ENCODE peak calls at places on chromosomes 16 and 17, in four cellular contexts. H is stomach; Q is OCI-LY7; U is CD8-positive, alpha-beta memory T cell. Z is an unnamed sample.

GRCh38 chr17:72614476-72614870 is 478.0 kb downstream of the SLC39A11 start:
- DNase-seq in H (no peak), U (no peak), Q (no peak), Z (no peak)

GRCh38 chr16:82744958-82745357 is 118.2 kb downstream of the CDH13 start:
- DNase-seq in U (no peak), H (no peak), Q (no peak), Z (no peak)

GRCh38 chr16:9075299-9076071 is 16.0 kb upstream of the HAPSTR1 start:
- DNase-seq in U (no peak), H (no peak), Q (no peak), Z (no peak)

GRCh38 chr16:54050281-54051210 is 236.0 kb downstream of the IRX3 start:
- DNase-seq in H (no peak), Q (no peak), U (no peak), Z (no peak)

GRCh38 chr16:910181-910580 is 60.6 kb downstream of the LMF1 start:
- DNase-seq in Q (no peak), H (no peak), U (no peak), Z (no peak)

GRCh38 chr17:17931159-17931558 is 41.0 kb downstream of the TOM1L2 start:
- DNase-seq in Q (no peak), H (no peak), U (no peak), Z (no peak)

GRCh38 chr17:59427425-59427921 is 96.0 kb downstream of the YPEL2 start:
- DNase-seq in H (no peak), Q (no peak), U (no peak), Z (no peak)

GRCh38 chr17:21036361-21036881 is 6.4 kb downstream of the USP22 start:
- DNase-seq in Q (peak; percentile 21), H (no peak), U (no peak), Z (no peak)

GRCh38 chr16:84482001-84482891 is 22.2 kb downstream of the MEAK7 start:
- DNase-seq in U (no peak), H (peak; percentile 21), Q (no peak), Z (no peak)

GRCh38 chr16:72124761-72125634 is 31.4 kb downstream of the DHX38 start:
- DNase-seq in Q (peak; percentile 66), U (peak; percentile 64), H (peak; percentile 68), Z (peak; percentile 67)

GRCh38 chr17:21127508-21128077 is 829 bp downstream of the DHRS7B start:
- DNase-seq in H (no peak), Q (no peak), U (no peak), Z (no peak)

GRCh38 chr17:37570527-37571093 is 38.6 kb downstream of the SYNRG start:
- DNase-seq in H (peak; percentile 48), Q (peak; percentile 57), U (peak; percentile 50), Z (no peak)

GRCh38 chr16:74841469-74841868 is 66.8 kb upstream of the FA2H start:
- DNase-seq in Q (no peak), H (no peak), U (no peak), Z (no peak)

GRCh38 chr16:90008708-90009145 is 10.5 kb downstream of the DBNDD1 start:
- DNase-seq in U (peak; percentile 81), Q (peak; percentile 81), H (no peak), Z (no peak)

GRCh38 chr17:3935825-3936355 is 19.6 kb upstream of the P2RX1 start:
- DNase-seq in U (no peak), H (no peak), Q (no peak), Z (no peak)

GRCh38 chr17:73248532-73248931 is 13.1 kb downstream of the CPSF4L start:
- DNase-seq in Q (no peak), U (no peak), H (no peak), Z (no peak)

GRCh38 chr16:2813661-2814288 is 3.3 kb upstream of the PRSS21 start:
- DNase-seq in H (no peak), Q (no peak), U (peak; percentile 21), Z (peak; percentile 43)

DNA sequence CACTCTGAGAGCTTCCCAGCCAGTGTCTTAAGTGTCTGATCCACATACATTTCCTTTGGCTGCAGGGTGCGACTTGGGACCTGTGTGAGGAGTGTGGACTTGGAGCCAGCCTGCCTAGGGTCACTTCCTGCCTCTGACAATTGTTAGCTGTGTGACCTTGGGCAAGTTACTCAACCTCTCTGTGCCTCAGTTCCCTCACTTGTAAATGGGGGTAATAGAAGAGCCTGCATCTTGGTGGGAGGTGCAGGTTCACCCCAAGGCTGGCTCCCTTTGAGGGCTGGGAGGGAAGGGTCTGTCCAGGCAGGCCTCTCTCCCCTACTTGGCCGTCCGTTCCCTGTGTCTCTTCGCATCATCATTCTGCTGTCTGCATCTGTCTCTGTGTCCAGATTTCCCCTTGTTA is 27.4 kb upstream of the GSE1 start:
- DNase-seq in Q (no peak), H (no peak), U (no peak), Z (no peak)
- H3K4me1 ChIP-seq in Q (no peaks in the 10 kb centered on the region), H (peaks cover 13% of the 10 kb centered on the region), U (no peaks in the 10 kb centered on the region), Z (no peaks in the 10 kb centered on the region)

DNA sequence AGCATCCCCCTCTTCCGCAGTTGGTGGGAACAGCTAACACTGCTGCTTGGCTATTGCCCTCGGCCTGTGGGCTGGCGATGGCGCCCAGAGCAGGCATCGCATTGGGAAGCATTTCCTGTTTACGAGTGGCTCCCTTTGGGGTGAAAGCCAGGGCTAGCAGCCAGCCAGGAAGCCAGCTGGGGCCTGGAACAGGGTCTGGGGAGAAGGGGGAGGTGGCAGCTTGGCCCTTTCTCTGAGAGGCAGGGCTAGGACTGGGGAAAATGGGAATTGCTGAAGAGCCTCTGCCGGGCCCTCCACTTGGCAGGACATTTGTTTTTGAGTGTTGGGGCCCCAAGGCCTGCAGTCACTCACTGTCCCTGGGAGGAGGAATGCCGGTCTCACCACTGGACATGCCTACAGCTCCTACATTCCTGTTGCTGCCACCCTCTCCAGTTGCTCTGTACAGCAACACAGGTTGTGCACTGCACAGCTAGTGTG is 2.5 kb upstream of the MTSS2 start:
- DNase-seq in U (no peak), H (peak; percentile 57), Q (no peak), Z (no peak)
- H3K4me1 ChIP-seq in U (no peaks in the 10 kb centered on the region), H (peaks cover 85% of the 10 kb centered on the region), Q (no peaks in the 10 kb centered on the region), Z (peaks cover 53% of the 10 kb centered on the region)

DNA sequence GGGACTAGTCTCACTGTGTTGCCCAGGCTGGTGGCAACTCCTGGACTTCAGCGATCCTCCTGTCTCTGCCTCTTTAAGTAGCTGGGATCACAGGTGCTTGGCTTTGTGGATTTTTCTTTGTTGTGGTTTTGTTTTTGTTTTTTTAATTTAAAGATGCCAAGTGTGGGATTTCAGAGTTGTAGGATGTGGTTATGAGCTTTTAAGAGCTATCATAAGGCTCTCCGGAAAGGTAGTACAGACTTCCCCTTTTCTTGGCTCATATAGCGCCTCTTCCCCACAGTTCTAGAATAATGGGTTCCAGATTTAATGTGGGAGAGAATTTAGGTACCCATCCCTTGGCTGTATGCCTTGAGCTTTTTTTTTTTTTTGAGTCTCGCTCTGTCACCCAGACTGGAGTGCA is 17.1 kb downstream of the AKAP1 start:
- DNase-seq in U (no peak), Q (peak; percentile 33), H (no peak), Z (no peak)
- H3K4me1 ChIP-seq in U (peaks cover 4% of the 10 kb centered on the region), Q (peaks cover 40% of the 10 kb centered on the region), H (peaks cover 35% of the 10 kb centered on the region), Z (peaks cover 28% of the 10 kb centered on the region)

DNA sequence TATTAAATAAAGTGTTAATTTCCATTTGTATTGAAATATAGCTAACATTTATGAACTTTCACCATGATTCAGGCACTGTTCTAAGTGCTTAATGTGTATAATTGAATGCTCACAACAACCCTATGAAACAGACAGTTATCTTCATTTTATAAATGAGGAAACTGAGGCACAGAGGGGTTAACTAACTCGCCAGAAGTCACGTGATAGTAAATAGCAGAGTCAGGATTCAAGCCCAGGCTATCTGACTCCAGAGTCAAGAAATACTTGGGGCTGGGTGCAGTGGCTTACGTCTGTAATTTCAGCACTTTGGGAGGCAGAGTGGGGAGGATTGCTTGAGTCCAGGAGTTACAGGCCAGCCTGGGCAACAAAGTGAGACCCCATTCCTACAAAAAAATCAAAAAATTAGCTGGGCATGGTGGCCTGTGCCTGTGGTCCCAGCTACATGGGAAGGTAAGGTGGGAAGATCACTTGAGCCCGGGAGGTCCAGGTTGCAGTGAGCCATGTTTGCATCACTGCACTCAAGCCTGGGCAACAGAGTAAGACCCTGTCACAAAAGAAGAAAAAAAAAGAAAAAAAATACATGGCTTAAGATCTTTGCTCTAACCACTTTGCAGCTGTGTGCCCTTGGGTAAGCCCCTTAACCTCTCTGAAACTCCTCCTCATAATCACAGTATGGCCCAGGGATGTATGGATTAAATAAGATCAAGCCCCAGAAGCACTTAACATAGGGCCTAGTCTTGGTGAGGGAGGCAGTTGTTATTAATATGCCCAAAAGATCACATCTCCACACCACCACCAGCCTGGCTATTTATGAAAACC is 29.0 kb downstream of the WSB1 start:
- DNase-seq in Q (no peak), U (no peak), H (no peak), Z (no peak)
- H3K4me1 ChIP-seq in Q (no peaks in the 10 kb centered on the region), U (no peaks in the 10 kb centered on the region), H (peaks cover 40% of the 10 kb centered on the region), Z (peaks cover 4% of the 10 kb centered on the region)

DNA sequence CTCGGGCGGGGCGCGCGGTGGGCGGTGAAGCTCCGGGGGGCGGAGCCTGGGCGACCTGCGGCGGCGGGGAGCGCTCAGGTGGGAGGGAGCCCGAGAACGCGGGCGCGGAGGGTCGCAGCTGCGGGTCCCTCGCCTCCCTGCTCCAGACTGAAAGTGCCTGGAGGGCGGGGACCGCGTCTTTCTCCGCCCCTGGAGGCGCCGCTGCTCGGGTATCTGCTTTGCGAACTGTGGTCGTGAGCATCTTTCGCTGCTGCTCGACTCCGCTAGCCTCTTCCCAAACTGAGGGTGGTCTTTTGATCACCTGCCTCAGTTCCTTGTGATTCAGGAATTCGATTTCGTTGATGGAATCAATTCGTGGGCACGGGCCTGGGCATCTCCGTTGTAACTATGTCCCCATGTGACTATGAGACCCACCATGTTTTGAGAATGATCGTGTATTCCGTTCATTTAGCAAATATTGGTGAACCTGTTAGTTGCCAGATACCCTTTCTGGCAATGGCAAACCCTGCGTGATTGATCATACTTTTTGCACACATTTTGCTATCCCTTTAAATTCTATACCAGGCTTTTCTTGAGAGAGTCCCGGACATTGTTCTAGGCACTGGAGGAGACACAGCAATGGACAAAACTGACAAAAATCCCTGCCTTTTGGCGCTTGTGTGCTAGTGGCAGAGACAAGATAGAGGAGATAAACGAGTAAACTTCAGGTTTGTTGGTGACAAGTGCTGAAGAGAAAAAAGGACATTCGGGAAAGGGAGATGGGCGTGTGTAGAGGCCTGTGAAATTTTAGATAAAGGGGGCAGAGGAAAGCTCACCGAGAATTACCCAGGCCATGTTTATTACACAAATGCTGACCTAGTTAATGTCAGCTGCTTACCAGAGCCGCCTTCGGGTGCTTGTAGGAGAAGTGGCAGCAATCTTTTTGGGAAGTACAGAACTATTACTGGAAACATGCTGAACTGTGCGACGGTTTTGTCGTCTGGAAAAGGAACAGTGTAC is 913 bp downstream of the UTP18 start:
- DNase-seq in U (peak; percentile 85), H (peak; percentile 74), Q (peak; percentile 81), Z (peak; percentile 42)
- H3K4me1 ChIP-seq in U (peaks cover 44% of the 10 kb centered on the region), H (peaks cover 48% of the 10 kb centered on the region), Q (peaks cover 47% of the 10 kb centered on the region), Z (no peaks in the 10 kb centered on the region)

DNA sequence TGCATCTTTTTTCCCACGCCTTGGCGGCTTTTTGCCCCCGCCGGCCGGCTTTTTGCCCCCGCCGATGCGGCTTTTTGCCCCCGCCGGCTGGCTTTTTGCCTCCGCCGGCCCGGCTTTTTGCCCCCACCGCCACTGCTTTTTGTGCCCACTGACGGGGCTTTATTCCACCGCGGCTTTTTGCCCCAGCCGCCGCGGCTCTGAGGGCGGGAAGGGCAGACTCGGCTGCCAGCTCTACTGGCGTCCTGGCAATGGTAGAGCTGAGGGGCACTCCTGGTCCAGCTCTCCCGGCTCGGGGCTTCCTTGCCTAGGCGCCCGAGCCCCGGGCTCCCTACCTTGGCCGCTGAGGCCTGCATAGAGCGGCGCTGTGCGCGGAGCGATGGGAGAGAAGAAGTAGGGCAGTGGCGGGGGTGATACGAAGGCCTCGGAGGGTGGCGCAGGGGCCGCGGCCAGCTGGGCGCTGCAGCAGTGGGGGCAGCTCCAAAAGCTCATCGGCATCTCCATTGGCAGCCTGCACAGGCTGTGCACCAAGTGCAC is 591.4 kb downstream of the TP53TG3F start:
- DNase-seq in U (no peak), H (no peak), Q (no peak), Z (no peak)
- H3K4me1 ChIP-seq in U (no peaks in the 10 kb centered on the region), H (no peaks in the 10 kb centered on the region), Q (no peaks in the 10 kb centered on the region), Z (no peaks in the 10 kb centered on the region)

GRCh38 chr17:8123695-8124349 is at the start of gene HES7:
- DNase-seq in H (no peak), U (no peak), Q (no peak), Z (no peak)
- H3K4me1 ChIP-seq in H (peaks cover 78% of the 10 kb centered on the region), U (peaks cover 57% of the 10 kb centered on the region), Q (peaks cover 53% of the 10 kb centered on the region), Z (peaks cover 45% of the 10 kb centered on the region)